ENCODE peak calls at places on chromosomes 6 and 20, in seven cellular contexts. D is thoracic aorta, O is RWPE1, G is amniotic stem cell, L is osteoblast, M is COR-L47, I is osteocyte. R is an unnamed sample.

GRCh38 chr6:1313755-1314503 is 2.0 kb downstream of the FOXQ1 start:
- DNase-seq in M (no peak), L (peak; percentile 90), G (no peak), I (no peak), D (no peak), O (peak; percentile 50), R (peak; percentile 39)

GRCh38 chr6:4950849-4951533 is 52.8 kb downstream of the RPP40 start:
- DNase-seq in M (no peak), O (peak; percentile 46), G (no peak), I (no peak), L (no peak), D (no peak), R (peak; percentile 31)

GRCh38 chr6:14747881-14748520 is 497.9 kb upstream of the JARID2 start:
- DNase-seq in D (no peak), G (no peak), I (no peak), O (no peak), M (no peak), L (peak; percentile 65), R (no peak)

GRCh38 chr6:25435397-25435985 is 156.3 kb downstream of the CARMIL1 start:
- DNase-seq in O (no peak), L (no peak), D (no peak), M (no peak), G (no peak), I (no peak), R (no peak)

GRCh38 chr20:57369601-57370000 is 18.5 kb downstream of the RAE1 start:
- DNase-seq in O (no peak), M (no peak), L (no peak), G (no peak), D (no peak), I (no peak), R (no peak)

GRCh38 chr6:111592726-111593515 is 12.8 kb downstream of the TRAF3IP2 start:
- DNase-seq in G (no peak), I (no peak), D (no peak), L (no peak), M (no peak), O (no peak), R (no peak)

GRCh38 chr6:41280658-41281057 is 5.8 kb downstream of the TREM1 start:
- DNase-seq in D (no peak), L (no peak), O (no peak), M (no peak), I (no peak), G (no peak), R (no peak)

GRCh38 chr20:1185316-1185741 is 548 bp upstream of the TMEM74B start:
- DNase-seq in L (no peak), O (no peak), G (no peak), D (no peak), I (no peak), M (peak; percentile 32), R (peak; percentile 16)

GRCh38 chr6:42088101-42088591 is 37.8 kb downstream of the TAF8 start:
- DNase-seq in G (no peak), O (peak; percentile 75), D (no peak), L (peak; percentile 55), M (no peak), I (no peak), R (peak; percentile 80)

GRCh38 chr20:59945175-59945574 is 5.0 kb downstream of the FAM217B start:
- DNase-seq in I (no peak), G (no peak), L (no peak), O (no peak), D (no peak), M (no peak), R (no peak)

GRCh38 chr20:34388678-34389077 is 25.6 kb downstream of the ITCH start:
- DNase-seq in G (no peak), M (no peak), L (no peak), I (no peak), O (no peak), D (no peak), R (no peak)

GRCh38 chr6:30722280-30723112 is 2.3 kb downstream of the TUBB start:
- DNase-seq in I (peak; percentile 93), M (peak; percentile 53), O (peak; percentile 53), D (no peak), G (no peak), L (peak; percentile 94), R (peak; percentile 83)

GRCh38 chr20:11852801-11853200 is 64.9 kb upstream of the BTBD3 start:
- DNase-seq in L (no peak), D (no peak), I (no peak), G (no peak), M (no peak), O (peak; percentile 63), R (peak; percentile 17)

GRCh38 chr6:14542670-14543366 is 425.2 kb downstream of the CD83 start:
- DNase-seq in D (no peak), I (no peak), O (peak; percentile 48), G (peak; percentile 35), M (no peak), L (peak; percentile 80), R (peak; percentile 87)

GRCh38 chr6:138004423-138005287 is 102.6 kb downstream of the PERP start:
- DNase-seq in G (no peak), O (peak; percentile 38), D (no peak), M (peak; percentile 14), I (no peak), L (peak; percentile 65), R (peak; percentile 22)

GRCh38 chr20:25623225-25623735 is 534 bp downstream of the NANP start:
- DNase-seq in G (no peak), D (peak; percentile 3), M (peak; percentile 47), I (no peak), L (peak; percentile 74), O (peak; percentile 21), R (peak; percentile 35)

GRCh38 chr6:118606858-118607257 is 44.5 kb downstream of the CEP85L start:
- DNase-seq in I (no peak), M (no peak), G (no peak), D (no peak), L (no peak), O (no peak), R (no peak)

GRCh38 chr20:64064145-64064698 is 1.2 kb downstream of the TCEA2 start:
- DNase-seq in M (no peak), G (no peak), D (no peak), I (no peak), L (peak; percentile 98), O (peak; percentile 83), R (peak; percentile 75)

GRCh38 chr20:43715044-43715443 is 11.8 kb downstream of the GTSF1L start:
- DNase-seq in M (no peak), D (no peak), I (no peak), L (no peak), O (no peak), G (no peak), R (no peak)

GRCh38 chr20:63007722-63008488 is 1.1 kb upstream of the BHLHE23 start:
- DNase-seq in D (no peak), L (no peak), G (no peak), I (no peak), M (no peak), O (no peak), R (no peak)

GRCh38 chr6:36969988-36970891 is 15.7 kb downstream of the PI16 start:
- DNase-seq in D (no peak), I (no peak), O (no peak), G (no peak), M (no peak), L (no peak), R (no peak)

GRCh38 chr20:733806-734205 is 34.5 kb downstream of the SLC52A3 start:
- DNase-seq in L (no peak), G (no peak), O (no peak), D (no peak), I (no peak), M (no peak), R (no peak)

GRCh38 chr20:40276291-40276690 is 412.7 kb downstream of the MAFB start:
- DNase-seq in D (no peak), M (no peak), I (no peak), L (no peak), O (no peak), G (no peak), R (no peak)

GRCh38 chr6:108781419-108782110 is 66.7 kb upstream of the ARMC2 start:
- DNase-seq in O (peak; percentile 13), M (no peak), D (no peak), L (no peak), G (no peak), I (no peak), R (no peak)

GRCh38 chr20:48474022-48474421 is 353.8 kb downstream of the PREX1 start:
- DNase-seq in G (no peak), O (no peak), M (no peak), L (no peak), I (no peak), D (no peak), R (no peak)

GRCh38 chr6:137734875-137735182 is 132.2 kb upstream of the TNFAIP3 start:
- DNase-seq in O (no peak), I (no peak), G (no peak), L (no peak), D (no peak), M (no peak), R (no peak)

GRCh38 chr6:72966628-72967280 is 258.5 kb downstream of the KHDC1L start:
- DNase-seq in G (peak; percentile 10), I (no peak), L (no peak), O (peak; percentile 38), M (no peak), D (no peak), R (peak; percentile 23)